ENCODE peak calls at places on chromosomes 13 and 19, in ten cellular contexts. A, U, F, Y, Z, Q, J, K, T and V are unnamed samples.

GRCh38 chr19:15452111-15453047 is 2.6 kb upstream of the WIZ start:
- DNase-seq in A (peak), U (peak), F (peak), Y (no peak), Z (peak), Q (no peak), J (peak), K (no peak), T (peak), V (peak)

GRCh38 chr13:98495627-98496238 is 81.2 kb downstream of the STK24 start:
- DNase-seq in A (no peak), U (no peak), F (no peak), Y (no peak), Z (no peak), Q (no peak), J (no peak), K (no peak), T (no peak), V (no peak)

GRCh38 chr13:110251227-110251791 is 55.6 kb downstream of the COL4A1 start:
- DNase-seq in A (no peak), U (no peak), F (no peak), Y (no peak), Z (no peak), Q (no peak), J (no peak), K (no peak), T (no peak), V (no peak)

GRCh38 chr13:87553142-87553541 is 118.0 kb upstream of the SLITRK5 start:
- DNase-seq in A (no peak), U (no peak), F (no peak), Y (no peak), Z (no peak), Q (no peak), J (no peak), K (no peak), T (no peak), V (no peak)

GRCh38 chr19:9308091-9308490 is 1.5 kb downstream of the ZNF699 start:
- DNase-seq in A (no peak), U (no peak), F (no peak), Y (no peak), Z (no peak), Q (no peak), J (no peak), K (no peak), T (no peak), V (no peak)

GRCh38 chr19:40945645-40946044 is 45.4 kb upstream of the CYP2B6 start:
- DNase-seq in A (no peak), U (no peak), F (no peak), Y (no peak), Z (no peak), Q (no peak), J (no peak), K (no peak), T (no peak), V (no peak)

GRCh38 chr19:1490020-1490310 is 185 bp downstream of the PCSK4 start:
- DNase-seq in A (no peak), U (no peak), F (no peak), Y (no peak), Z (no peak), Q (no peak), J (no peak), K (no peak), T (no peak), V (no peak)

GRCh38 chr13:53142301-53142700 is 113.7 kb downstream of the OLFM4 start:
- DNase-seq in A (no peak), U (no peak), F (no peak), Y (no peak), Z (no peak), Q (peak), J (no peak), K (no peak), T (peak), V (no peak)

GRCh38 chr19:38021356-38021755 is 114.3 kb downstream of the SIPA1L3 start:
- DNase-seq in A (no peak), U (no peak), F (no peak), Y (no peak), Z (no peak), Q (no peak), J (no peak), K (no peak), T (no peak), V (no peak)

GRCh38 chr19:38433268-38433733 is at the start of gene RYR1:
- DNase-seq in A (peak), U (no peak), F (peak), Y (no peak), Z (no peak), Q (no peak), J (peak), K (no peak), T (peak), V (no peak)

GRCh38 chr19:55930996-55931515 is 1.1 kb downstream of the NLRP13 start:
- DNase-seq in A (no peak), U (no peak), F (no peak), Y (no peak), Z (no peak), Q (no peak), J (no peak), K (no peak), T (no peak), V (no peak)

GRCh38 chr13:22793598-22794134 is 387.1 kb upstream of the SGCG start:
- DNase-seq in A (peak), U (no peak), F (no peak), Y (no peak), Z (no peak), Q (no peak), J (no peak), K (no peak), T (no peak), V (peak)

GRCh38 chr13:113122571-113123225 is at the start of gene F10:
- DNase-seq in A (peak), U (peak), F (no peak), Y (no peak), Z (peak), Q (no peak), J (peak), K (peak), T (peak), V (peak)

GRCh38 chr19:4374451-4375163 is 25.7 kb downstream of the SH3GL1 start:
- DNase-seq in A (peak), U (peak), F (no peak), Y (no peak), Z (no peak), Q (no peak), J (peak), K (peak), T (peak), V (peak)

GRCh38 chr13:101262306-101262705 is 154.0 kb downstream of the NALCN start:
- DNase-seq in A (no peak), U (no peak), F (no peak), Y (no peak), Z (no peak), Q (no peak), J (no peak), K (no peak), T (no peak), V (no peak)

GRCh38 chr19:28435551-28436261 is 777.2 kb downstream of the UQCRFS1 start:
- DNase-seq in A (no peak), U (no peak), F (no peak), Y (no peak), Z (no peak), Q (no peak), J (peak), K (no peak), T (no peak), V (no peak)

GRCh38 chr13:23510979-23511735 is 59.1 kb upstream of the TNFRSF19 start:
- DNase-seq in A (no peak), U (no peak), F (peak), Y (no peak), Z (no peak), Q (no peak), J (no peak), K (no peak), T (peak), V (peak)

GRCh38 chr19:11286312-11286974 is 9.5 kb upstream of the TSPAN16 start:
- DNase-seq in A (no peak), U (no peak), F (peak), Y (no peak), Z (peak), Q (no peak), J (no peak), K (no peak), T (peak), V (no peak)

GRCh38 chr19:12884926-12885748 is 1.9 kb downstream of the KLF1 start:
- DNase-seq in A (peak), U (no peak), F (peak), Y (no peak), Z (no peak), Q (no peak), J (no peak), K (no peak), T (peak), V (peak)

GRCh38 chr19:48734625-48735024 is 5.8 kb downstream of the RASIP1 start:
- DNase-seq in A (no peak), U (no peak), F (no peak), Y (no peak), Z (no peak), Q (no peak), J (no peak), K (no peak), T (no peak), V (no peak)

GRCh38 chr13:21009036-21009435 is 52.4 kb downstream of the LATS2 start:
- DNase-seq in A (no peak), U (no peak), F (no peak), Y (no peak), Z (no peak), Q (no peak), J (no peak), K (no peak), T (no peak), V (no peak)

GRCh38 chr19:3646336-3647092 is 19.9 kb upstream of the CACTIN start:
- DNase-seq in A (no peak), U (no peak), F (no peak), Y (no peak), Z (no peak), Q (no peak), J (no peak), K (no peak), T (no peak), V (no peak)

GRCh38 chr19:33722456-33723239 is 74.0 kb upstream of the KCTD15 start:
- DNase-seq in A (no peak), U (no peak), F (no peak), Y (no peak), Z (no peak), Q (no peak), J (no peak), K (no peak), T (no peak), V (no peak)

GRCh38 chr19:45616709-45617027 is 14.7 kb upstream of the GPR4 start:
- DNase-seq in A (no peak), U (no peak), F (no peak), Y (no peak), Z (no peak), Q (no peak), J (no peak), K (no peak), T (no peak), V (no peak)

GRCh38 chr19:42115219-42115618 is 17.0 kb downstream of the POU2F2 start:
- DNase-seq in A (no peak), U (no peak), F (no peak), Y (no peak), Z (no peak), Q (no peak), J (no peak), K (no peak), T (peak), V (no peak)

GRCh38 chr19:42111811-42112210 is 20.4 kb downstream of the POU2F2 start:
- DNase-seq in A (no peak), U (no peak), F (no peak), Y (no peak), Z (no peak), Q (no peak), J (no peak), K (no peak), T (no peak), V (no peak)

GRCh38 chr19:42115705-42116104 is 16.5 kb downstream of the POU2F2 start:
- DNase-seq in A (no peak), U (no peak), F (no peak), Y (no peak), Z (no peak), Q (no peak), J (no peak), K (no peak), T (no peak), V (no peak)

GRCh38 chr19:42114412-42114811 is 17.8 kb downstream of the POU2F2 start:
- DNase-seq in A (no peak), U (no peak), F (no peak), Y (no peak), Z (no peak), Q (no peak), J (no peak), K (no peak), T (no peak), V (no peak)

DNA sequence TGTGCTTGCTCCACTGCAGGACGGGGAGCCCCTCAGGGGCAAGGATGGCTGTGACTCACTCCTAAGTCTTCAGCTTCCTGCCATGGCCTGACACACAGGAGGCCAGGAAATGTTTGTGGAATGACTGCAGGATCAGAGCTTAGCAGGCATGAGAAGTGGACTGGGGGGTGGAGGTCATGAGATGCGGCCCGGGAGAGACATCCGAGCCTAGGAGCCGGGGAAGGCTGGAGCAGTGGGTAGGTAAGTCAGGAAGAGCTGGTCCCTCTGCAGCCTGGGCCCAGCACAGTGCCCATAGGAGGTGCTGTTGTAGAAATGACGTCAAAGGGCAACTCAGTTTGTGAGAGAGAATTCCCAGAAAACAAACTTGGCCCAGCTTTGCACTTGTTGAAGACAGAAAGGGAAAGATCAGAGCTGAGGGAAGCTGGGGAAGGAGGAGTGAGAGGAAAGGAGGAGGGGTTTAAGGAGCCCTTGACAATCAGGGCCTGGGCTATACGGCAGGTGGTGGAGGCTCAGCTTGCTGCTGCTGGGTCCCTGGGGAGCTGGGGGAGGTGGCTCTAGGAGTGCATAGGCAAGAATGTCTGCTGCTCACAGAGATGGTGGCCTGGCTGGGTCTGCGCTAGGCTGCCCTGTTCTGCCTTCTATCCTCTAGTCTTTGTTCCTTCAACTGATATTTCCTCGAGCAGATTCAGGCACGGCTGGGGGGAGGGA is 18.5 kb downstream of the POU2F2 start:
- DNase-seq in A (no peak), U (peak), F (peak), Y (peak), Z (peak), Q (peak), J (no peak), K (peak), T (peak), V (no peak)
- TF ChIP-seq CTCF in A (no peak), U (peak), F (peak), Y (peak), Z (peak), Q (peak), J (no peak), K (peak), T (peak), V (no peak)

DNA sequence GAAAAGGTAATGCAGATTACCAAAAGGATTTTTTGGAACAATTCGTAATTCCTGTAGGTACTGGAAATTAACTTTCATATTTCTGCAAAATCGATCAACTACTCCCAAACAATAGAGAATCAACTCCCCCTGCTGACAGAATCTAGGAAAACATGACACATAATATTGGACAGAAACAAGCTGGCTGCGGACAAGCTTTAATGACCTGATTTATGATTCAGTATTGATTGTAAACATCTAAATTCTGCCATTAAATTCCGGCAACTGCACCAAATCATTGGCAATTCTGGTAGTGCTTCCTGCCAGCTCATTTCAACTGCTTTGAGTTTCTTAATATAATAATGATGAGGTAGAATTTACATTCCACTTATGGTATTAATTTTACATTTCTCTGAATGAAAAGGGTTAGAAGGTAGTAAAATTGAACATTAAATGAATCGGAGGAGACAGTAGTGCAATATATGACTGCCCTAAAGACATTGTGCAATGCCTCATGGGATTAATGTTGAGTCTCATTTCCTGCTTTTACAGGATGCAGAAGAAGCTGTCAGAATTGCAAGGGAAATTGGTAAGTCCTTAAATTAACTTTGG is 146.5 kb downstream of the PCCA start:
- DNase-seq in A (no peak), U (peak), F (peak), Y (peak), Z (no peak), Q (no peak), J (peak), K (peak), T (peak), V (no peak)
- H3K4me3 ChIP-seq in A (no peak), U (no peak), F (peak), Y (no peak), Z (no peak), Q (no peak), J (no peak), K (no peak), T (no peak), V (no peak)

GRCh38 chr19:2543463-2544442 is 67.8 kb downstream of the GADD45B start:
- DNase-seq in A (peak), U (peak), F (peak), Y (peak), Z (peak), Q (peak), J (peak), K (peak), T (peak), V (peak)
- TF ChIP-seq CTCF in A (no peak), U (peak), F (peak), Y (peak), Z (peak), Q (peak), J (peak), K (peak), T (peak), V (peak)

GRCh38 chr13:75416327-75417005 is 65.5 kb downstream of the TBC1D4 start:
- DNase-seq in A (no peak), U (no peak), F (no peak), Y (no peak), Z (no peak), Q (no peak), J (no peak), K (no peak), T (no peak), V (no peak)
- H3K4me3 ChIP-seq in A (no peak), U (no peak), F (no peak), Y (no peak), Z (no peak), Q (no peak), J (no peak), K (no peak), T (no peak), V (no peak)

GRCh38 chr13:67859904-67860303 is 629.8 kb upstream of the PCDH9 start:
- DNase-seq in A (no peak), U (no peak), F (no peak), Y (no peak), Z (no peak), Q (no peak), J (no peak), K (no peak), T (no peak), V (no peak)
- TF ChIP-seq CTCF in A (no peak), U (no peak), F (no peak), Y (no peak), Z (no peak), Q (no peak), J (no peak), K (no peak), T (no peak), V (no peak)

GRCh38 chr19:53883231-53883661 is 1.2 kb downstream of the PRKCG start:
- DNase-seq in A (no peak), U (no peak), F (no peak), Y (no peak), Z (no peak), Q (no peak), J (no peak), K (no peak), T (no peak), V (no peak)

GRCh38 chr19:53880716-53881481 is 1.1 kb upstream of the PRKCG start:
- DNase-seq in A (no peak), U (no peak), F (no peak), Y (no peak), Z (no peak), Q (no peak), J (no peak), K (no peak), T (no peak), V (no peak)

GRCh38 chr19:53881482-53882390 is at the start of gene PRKCG:
- DNase-seq in A (peak), U (no peak), F (peak), Y (no peak), Z (no peak), Q (no peak), J (no peak), K (no peak), T (no peak), V (peak)

GRCh38 chr19:53883741-53884140 is 1.7 kb downstream of the PRKCG start:
- DNase-seq in A (no peak), U (no peak), F (no peak), Y (no peak), Z (no peak), Q (no peak), J (no peak), K (no peak), T (no peak), V (no peak)

DNA sequence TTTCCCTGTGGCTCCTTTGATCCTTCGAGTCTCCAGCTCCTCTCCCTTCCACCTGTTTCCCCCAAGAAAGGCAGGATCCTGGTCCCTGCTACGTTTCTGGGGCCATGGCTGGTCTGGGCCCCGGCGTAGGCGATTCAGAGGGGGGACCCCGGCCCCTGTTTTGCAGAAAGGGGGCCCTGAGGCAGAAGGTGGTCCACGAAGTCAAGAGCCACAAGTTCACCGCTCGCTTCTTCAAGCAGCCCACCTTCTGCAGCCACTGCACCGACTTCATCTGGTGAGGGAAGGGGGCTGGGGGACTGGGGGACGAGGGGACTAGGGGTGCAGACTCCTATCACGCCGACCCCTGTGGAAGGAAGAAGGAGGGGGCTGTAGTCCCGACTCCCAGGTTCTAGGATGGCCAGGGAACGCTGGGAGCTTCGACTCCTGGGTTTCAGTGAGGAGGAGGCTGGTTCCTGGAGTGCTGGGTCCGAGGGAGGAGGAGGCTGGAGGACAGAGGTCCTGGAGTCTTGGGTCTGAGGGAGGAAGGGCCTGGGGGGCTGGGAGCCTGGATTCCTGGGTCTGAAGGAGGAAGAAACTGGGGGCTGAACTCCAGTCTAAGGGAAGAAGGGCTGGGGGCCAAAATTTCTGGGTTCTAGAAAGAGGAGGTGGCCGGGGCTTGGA is 524 bp downstream of the PRKCG start:
- DNase-seq in A (no peak), U (no peak), F (no peak), Y (no peak), Z (no peak), Q (no peak), J (no peak), K (no peak), T (no peak), V (no peak)
- H3K4me3 ChIP-seq in A (peak), U (peak), F (peak), Y (peak), Z (peak), Q (peak), J (no peak), K (no peak), T (peak), V (peak)

DNA sequence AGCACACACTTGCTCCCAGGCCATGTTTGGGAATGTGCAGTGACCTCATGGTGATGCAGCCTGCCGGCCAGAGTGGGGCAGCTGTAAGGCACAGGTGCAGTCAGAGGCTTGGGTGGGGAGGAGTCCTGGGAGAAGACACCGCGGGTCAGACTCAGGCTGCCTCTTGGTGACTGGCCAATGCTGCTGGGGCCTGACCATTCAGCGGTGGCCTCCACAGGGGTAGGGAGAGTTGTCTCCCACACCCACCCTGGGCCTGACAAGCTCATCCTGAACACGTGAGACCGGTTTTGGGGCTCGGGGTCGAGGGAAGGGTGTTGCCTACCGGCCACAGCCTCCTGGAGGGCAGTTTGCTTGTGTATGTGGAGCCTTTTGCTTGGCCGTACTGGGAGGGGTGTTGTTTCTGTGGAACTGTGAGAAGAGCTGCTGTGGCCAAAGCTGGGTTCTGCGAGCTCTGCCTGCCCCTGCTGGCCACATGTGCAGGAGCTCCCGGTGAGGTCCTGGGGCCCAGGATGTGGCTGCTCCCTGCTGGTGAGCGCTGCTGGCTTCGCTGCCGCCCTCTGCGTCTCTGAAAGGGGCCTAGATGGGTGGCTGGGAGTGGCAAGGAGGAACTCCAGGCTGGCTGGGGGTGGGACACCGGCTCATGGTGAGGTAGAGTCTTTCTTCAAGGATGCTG is 22.1 kb downstream of the UPF1 start:
- DNase-seq in A (no peak), U (no peak), F (no peak), Y (no peak), Z (no peak), Q (no peak), J (no peak), K (no peak), T (no peak), V (no peak)
- TF ChIP-seq CTCF in A (no peak), U (no peak), F (no peak), Y (no peak), Z (no peak), Q (no peak), J (no peak), K (no peak), T (no peak), V (no peak)